ENCODE peak calls at places on chromosome 20, in eight cellular contexts. L is fibroblast of the aortic adventitia, Q is Calu3, Y is thoracic aorta, F is right lobe of liver, Z is lower leg skin, D is body of pancreas, E is tibial artery. O is an unnamed sample.

GRCh38 chr20:63082308-63082938 is 75.7 kb upstream of the BHLHE23 start:
- DNase-seq in L (peak), Q (peak), Y (no peak), F (no peak), Z (peak), D (peak), E (no peak), O (peak)

GRCh38 chr20:23078351-23078993 is 7.7 kb downstream of the CD93 start:
- DNase-seq in L (peak), Q (no peak), Y (no peak), F (no peak), Z (no peak), D (no peak), E (no peak), O (no peak)

GRCh38 chr20:433300-433975 is 25.3 kb downstream of the RBCK1 start:
- DNase-seq in L (no peak), Q (no peak), Y (no peak), F (no peak), Z (peak), D (no peak), E (no peak), O (no peak)

GRCh38 chr20:595330-596308 is 14.5 kb downstream of the TCF15 start:
- DNase-seq in L (no peak), Q (no peak), Y (no peak), F (peak), Z (no peak), D (no peak), E (no peak), O (no peak)

GRCh38 chr20:2133318-2134183 is 31.9 kb downstream of the STK35 start:
- DNase-seq in L (peak), Q (no peak), Y (no peak), F (no peak), Z (no peak), D (no peak), E (peak), O (no peak)

GRCh38 chr20:15642676-15643075 is 930.6 kb downstream of the KIF16B start:
- DNase-seq in L (no peak), Q (no peak), Y (no peak), F (no peak), Z (no peak), D (no peak), E (no peak), O (no peak)

GRCh38 chr20:31260326-31260932 is 3.0 kb downstream of the DEFB115 start:
- DNase-seq in L (no peak), Q (peak), Y (no peak), F (no peak), Z (no peak), D (no peak), E (no peak), O (no peak)

GRCh38 chr20:561437-562231 is 18.0 kb upstream of the CSNK2A1 start:
- DNase-seq in L (peak), Q (peak), Y (no peak), F (no peak), Z (peak), D (peak), E (peak), O (no peak)

GRCh38 chr20:51961964-51962761 is 159.8 kb upstream of the SALL4 start:
- DNase-seq in L (no peak), Q (no peak), Y (no peak), F (no peak), Z (peak), D (no peak), E (no peak), O (no peak)

GRCh38 chr20:61736001-61736635 is 329.6 kb downstream of the TAF4 start:
- DNase-seq in L (no peak), Q (no peak), Y (no peak), F (no peak), Z (no peak), D (no peak), E (no peak), O (peak)

GRCh38 chr20:24574307-24574706 is 104.9 kb downstream of the SYNDIG1 start:
- DNase-seq in L (no peak), Q (no peak), Y (no peak), F (no peak), Z (no peak), D (no peak), E (no peak), O (no peak)

GRCh38 chr20:58361549-58361948 is 27.5 kb upstream of the VAPB start:
- DNase-seq in L (no peak), Q (no peak), Y (no peak), F (no peak), Z (no peak), D (no peak), E (no peak), O (no peak)

GRCh38 chr20:58402305-58402704 is 13.3 kb downstream of the VAPB start:
- DNase-seq in L (no peak), Q (no peak), Y (no peak), F (no peak), Z (no peak), D (no peak), E (no peak), O (no peak)

GRCh38 chr20:38166707-38167233 is 1.7 kb upstream of the TGM2 start:
- DNase-seq in L (no peak), Q (no peak), Y (no peak), F (no peak), Z (no peak), D (no peak), E (no peak), O (no peak)

GRCh38 chr20:48205281-48205782 is 420.1 kb upstream of the SULF2 start:
- DNase-seq in L (no peak), Q (no peak), Y (no peak), F (no peak), Z (no peak), D (no peak), E (no peak), O (no peak)

GRCh38 chr20:45934046-45934586 is 367 bp upstream of the PCIF1 start:
- DNase-seq in L (peak), Q (peak), Y (no peak), F (peak), Z (no peak), D (peak), E (peak), O (no peak)

GRCh38 chr20:63315240-63315981 is 22.4 kb downstream of the COL20A1 start:
- DNase-seq in L (no peak), Q (no peak), Y (no peak), F (peak), Z (no peak), D (no peak), E (peak), O (peak)

GRCh38 chr20:11921326-11921725 is 3.6 kb downstream of the BTBD3 start:
- DNase-seq in L (no peak), Q (no peak), Y (no peak), F (no peak), Z (no peak), D (peak), E (no peak), O (no peak)

GRCh38 chr20:61437280-61438206 is 185.5 kb downstream of the CDH4 start:
- DNase-seq in L (peak), Q (no peak), Y (no peak), F (no peak), Z (no peak), D (no peak), E (no peak), O (no peak)

GRCh38 chr20:8212286-8212685 is 80.2 kb downstream of the PLCB1 start:
- DNase-seq in L (no peak), Q (no peak), Y (no peak), F (no peak), Z (no peak), D (no peak), E (no peak), O (no peak)

GRCh38 chr20:50802289-50802688 is 7.4 kb downstream of the BCAS4 start:
- DNase-seq in L (no peak), Q (no peak), Y (no peak), F (no peak), Z (no peak), D (no peak), E (no peak), O (no peak)

GRCh38 chr20:29313481-29313880 is 1944.0 kb upstream of the DEFB115 start:
- DNase-seq in L (no peak), Q (no peak), Y (no peak), F (no peak), Z (no peak), D (no peak), E (no peak), O (no peak)

GRCh38 chr20:46568570-46569129 is 18.2 kb upstream of the OCSTAMP start:
- DNase-seq in L (peak), Q (peak), Y (peak), F (peak), Z (peak), D (peak), E (peak), O (peak)

GRCh38 chr20:46215913-46216707 is 92.2 kb downstream of the CDH22 start:
- DNase-seq in L (peak), Q (peak), Y (no peak), F (no peak), Z (no peak), D (no peak), E (no peak), O (no peak)

GRCh38 chr20:48523191-48523757 is 304.5 kb downstream of the PREX1 start:
- DNase-seq in L (peak), Q (peak), Y (no peak), F (no peak), Z (peak), D (peak), E (no peak), O (no peak)

GRCh38 chr20:41428285-41428684 is 61.7 kb upstream of the EMILIN3 start:
- DNase-seq in L (peak), Q (no peak), Y (no peak), F (no peak), Z (no peak), D (no peak), E (no peak), O (no peak)

GRCh38 chr20:39885975-39886649 is 802.9 kb downstream of the MAFB start:
- DNase-seq in L (peak), Q (peak), Y (no peak), F (peak), Z (peak), D (peak), E (peak), O (no peak)
- TF ChIP-seq CTCF in L (peak), Q (peak), Y (peak), F (peak), Z (no peak), D (peak), E (peak), O (peak)

GRCh38 chr20:56202493-56203077 is 45.9 kb upstream of the MC3R start:
- DNase-seq in L (peak), Q (peak), Y (no peak), F (no peak), Z (no peak), D (no peak), E (no peak), O (no peak)
- TF ChIP-seq CTCF in L (peak), Q (no peak), Y (no peak), F (peak), Z (no peak), D (peak), E (no peak), O (no peak)

DNA sequence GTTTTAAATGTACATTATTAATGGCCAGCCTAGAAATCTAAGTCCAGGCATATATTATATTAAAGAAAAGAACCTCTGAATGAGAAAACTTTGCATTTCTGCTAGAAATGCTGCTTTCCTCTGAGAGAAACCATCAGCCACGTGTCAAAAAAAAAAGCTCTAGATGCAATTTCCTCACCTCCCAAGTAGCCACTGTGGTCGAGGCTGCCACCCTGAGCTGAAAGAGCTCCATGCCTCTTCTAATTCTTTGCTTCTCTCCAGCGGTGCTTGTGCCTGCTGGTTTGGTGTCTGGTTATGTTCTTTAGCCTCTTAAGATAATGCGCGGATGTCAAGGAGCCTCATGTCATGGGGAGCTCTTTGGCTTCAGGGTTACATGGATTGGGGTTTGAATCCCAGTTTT is 316.0 kb downstream of the TFAP2C start:
- DNase-seq in L (no peak), Q (no peak), Y (no peak), F (no peak), Z (no peak), D (peak), E (no peak), O (no peak)
- TF ChIP-seq CTCF in L (no peak), Q (no peak), Y (no peak), F (no peak), Z (no peak), D (peak), E (no peak), O (no peak)

DNA sequence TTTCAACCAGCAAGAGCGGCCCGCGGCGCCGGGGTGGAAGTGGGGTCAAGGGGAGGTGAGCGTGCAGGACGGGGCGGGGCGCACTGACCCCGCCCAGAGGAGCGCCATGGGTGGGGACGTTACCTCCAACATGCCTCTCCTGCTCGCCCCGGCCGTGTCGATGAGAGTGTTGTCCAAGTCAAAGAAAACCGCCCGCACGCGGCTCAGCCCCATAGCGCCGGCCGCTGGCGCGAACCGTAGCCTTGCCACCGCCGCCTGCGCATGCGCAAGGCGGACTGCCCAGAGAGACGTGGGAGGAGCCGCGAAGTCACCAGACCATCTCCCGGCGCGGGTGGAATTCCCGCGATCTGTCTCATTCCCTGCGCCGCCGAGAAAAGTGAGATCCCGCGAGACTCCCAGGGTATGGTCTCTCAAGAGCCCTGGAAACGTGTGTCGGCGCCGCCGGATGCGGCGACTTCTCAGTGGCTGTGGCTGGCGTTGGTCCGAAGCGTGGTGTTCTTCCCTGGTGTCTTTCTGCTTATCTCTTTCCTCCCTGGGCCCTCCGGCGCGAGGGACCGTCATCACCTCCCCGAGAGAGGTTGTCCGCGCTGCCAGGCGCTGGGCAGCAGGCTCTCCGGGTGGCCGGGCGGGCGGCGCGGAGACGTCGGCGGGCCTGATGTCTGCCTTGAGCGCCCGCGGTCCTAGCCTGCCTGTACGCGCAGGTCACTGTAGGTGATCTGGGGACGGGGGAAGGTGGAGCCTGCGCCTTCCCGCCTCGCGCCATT is at the start of gene NANP:
- DNase-seq in L (peak), Q (peak), Y (peak), F (peak), Z (peak), D (peak), E (peak), O (peak)
- TF ChIP-seq CTCF in L (no peak), Q (no peak), Y (no peak), F (no peak), Z (no peak), D (peak), E (peak), O (no peak)

GRCh38 chr20:44576297-44576696 is 6.1 kb upstream of the PKIG start:
- DNase-seq in L (peak), Q (peak), Y (no peak), F (no peak), Z (no peak), D (no peak), E (no peak), O (no peak)
- TF ChIP-seq CTCF in L (peak), Q (peak), Y (no peak), F (no peak), Z (no peak), D (peak), E (peak), O (peak)

DNA sequence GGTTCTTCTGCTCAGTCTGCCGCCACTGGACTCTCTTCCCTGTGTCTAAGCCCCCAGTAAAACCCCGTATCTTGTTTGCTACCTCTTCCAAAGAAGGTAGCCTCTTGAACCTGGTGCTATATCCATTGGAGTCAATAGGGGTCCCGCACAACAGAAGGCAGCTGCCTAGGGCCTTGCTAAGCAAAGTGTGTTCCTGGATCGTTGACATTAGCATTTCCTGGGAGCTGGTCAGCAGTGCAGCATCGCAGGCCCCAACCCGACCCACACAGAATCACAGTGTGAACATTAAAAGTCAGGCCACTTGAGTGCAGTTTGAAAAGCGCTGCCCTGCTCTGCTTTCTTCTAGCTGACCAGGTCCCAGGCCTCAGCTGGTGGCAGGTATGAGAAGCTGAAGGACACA is 2.9 kb downstream of the ADA start:
- DNase-seq in L (no peak), Q (no peak), Y (no peak), F (no peak), Z (no peak), D (no peak), E (no peak), O (no peak)
- TF ChIP-seq CTCF in L (no peak), Q (no peak), Y (no peak), F (no peak), Z (no peak), D (no peak), E (no peak), O (no peak)

DNA sequence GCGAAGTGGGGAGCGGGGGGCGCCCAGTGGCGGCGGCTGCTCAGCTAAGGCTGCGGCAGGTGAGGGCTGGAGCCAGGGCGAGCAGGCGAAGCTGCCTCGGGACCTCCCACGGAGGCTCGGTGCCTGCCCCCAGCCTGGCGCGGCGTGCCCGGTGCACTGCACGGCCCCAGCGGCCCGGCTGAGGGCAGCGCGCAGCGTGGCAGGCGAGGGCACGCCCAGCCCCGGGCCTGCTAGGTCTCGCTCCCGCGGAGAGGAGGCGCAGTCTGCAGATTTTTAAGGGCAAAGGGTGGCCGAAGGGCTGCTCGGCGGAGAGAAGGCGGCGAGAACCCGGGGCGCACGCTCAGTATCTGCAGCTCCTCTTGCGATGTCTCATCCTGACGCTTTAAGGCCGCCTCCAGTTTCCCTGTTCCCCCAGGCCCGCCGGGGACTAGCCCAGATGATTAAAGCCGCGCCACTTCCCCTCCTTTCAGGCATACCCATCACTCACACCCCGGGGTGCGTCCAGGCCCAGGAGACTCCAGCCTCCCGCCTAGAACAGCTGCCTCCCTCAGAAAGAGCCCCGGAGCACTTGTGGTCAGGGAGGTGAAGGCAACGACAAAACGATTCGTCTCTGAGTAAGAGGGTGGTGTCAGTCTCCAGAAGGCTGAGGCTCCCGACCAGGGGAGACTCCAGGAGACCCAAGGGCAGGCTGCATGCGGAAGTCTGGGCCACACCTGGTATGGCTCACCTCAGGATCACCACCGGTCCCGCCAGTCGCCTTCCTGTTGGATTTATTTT is at the start of gene FERMT1:
- DNase-seq in L (peak), Q (peak), Y (no peak), F (peak), Z (no peak), D (peak), E (no peak), O (peak)
- TF ChIP-seq CTCF in L (peak), Q (no peak), Y (no peak), F (no peak), Z (no peak), D (peak), E (no peak), O (no peak)

O was measured in CD14-positive monocyte.